ENCODE peak calls at places on chromosomes 16 and 17, in nine cellular contexts. R is AG08395; U is activated naive CD8-positive, alpha-beta T cell treated with anti-CD3 and anti-CD28 coated beads for 36 hours; B is hippocampal formation; I is psoas muscle; C is right cardiac atrium; M is stomach; S is stimulated activated CD8-positive, alpha-beta memory T cell treated with anti-CD3 and anti-CD28 coated beads, Interleukin-15, amount 100 ng/mL, for 24 hours; N is myocyte. X is an unnamed sample.

GRCh38 chr16:64712027-64712426 is 409.8 kb downstream of the CDH11 start:
- DNase-seq in B (no peak), I (no peak), R (no peak), N (no peak), M (no peak), C (no peak), S (no peak), U (no peak), X (no peak)

GRCh38 chr16:3086596-3087242 is 12.4 kb downstream of the ZSCAN10 start:
- DNase-seq in U (no peak), I (peak), C (no peak), R (no peak), B (no peak), M (no peak), S (no peak), N (no peak), X (no peak)

GRCh38 chr17:18191071-18191667 is 7.5 kb downstream of the ALKBH5 start:
- DNase-seq in M (peak), C (peak), R (no peak), B (no peak), N (peak), U (no peak), S (no peak), I (no peak), X (no peak)

GRCh38 chr17:4180791-4181190 is 37.8 kb downstream of the CYB5D2 start:
- DNase-seq in B (no peak), N (no peak), I (no peak), C (no peak), S (no peak), U (no peak), M (no peak), R (no peak), X (no peak)

GRCh38 chr17:69406906-69407305 is 7.6 kb upstream of the MAP2K6 start:
- DNase-seq in S (no peak), I (no peak), B (no peak), U (no peak), C (no peak), R (no peak), N (no peak), M (no peak), X (no peak)

GRCh38 chr17:62987136-62987535 is 21.1 kb downstream of the TANC2 start:
- DNase-seq in B (no peak), S (no peak), N (no peak), U (no peak), R (no peak), I (no peak), M (no peak), C (no peak), X (no peak)

GRCh38 chr17:7411427-7411750 is 3.7 kb downstream of the NLGN2 start:
- DNase-seq in B (no peak), I (no peak), C (peak), U (no peak), R (no peak), S (no peak), N (no peak), M (no peak), X (no peak)

GRCh38 chr16:11675561-11676511 is 7.6 kb downstream of the SNN start:
- DNase-seq in N (peak), S (no peak), C (peak), M (peak), I (peak), U (no peak), B (no peak), R (no peak), X (no peak)

GRCh38 chr16:89965447-89966225 is 17.1 kb downstream of the DEF8 start:
- DNase-seq in S (no peak), I (no peak), R (no peak), M (no peak), N (no peak), B (no peak), C (no peak), U (no peak), X (no peak)

GRCh38 chr16:17899141-17899540 is 428.4 kb upstream of the XYLT1 start:
- DNase-seq in N (no peak), U (no peak), R (no peak), I (no peak), B (no peak), S (no peak), C (no peak), M (no peak), X (no peak)

GRCh38 chr16:61409604-61410003 is 626.6 kb downstream of the CDH8 start:
- DNase-seq in I (no peak), U (no peak), C (no peak), S (no peak), B (no peak), R (no peak), M (no peak), N (no peak), X (no peak)

GRCh38 chr16:74830646-74831045 is 56.0 kb upstream of the FA2H start:
- DNase-seq in C (no peak), B (no peak), M (no peak), R (no peak), U (no peak), I (no peak), N (no peak), S (no peak), X (no peak)

GRCh38 chr17:8994319-8994718 is 27.0 kb upstream of the NTN1 start:
- DNase-seq in M (peak), R (peak), B (peak), I (peak), C (peak), N (peak), U (peak), S (peak), X (peak)

GRCh38 chr17:933168-934083 is 46.1 kb downstream of the NXN start:
- DNase-seq in S (no peak), M (peak), N (peak), C (no peak), B (no peak), I (peak), R (peak), U (no peak), X (no peak)

GRCh38 chr16:88769617-88770458 is 15.2 kb downstream of the PIEZO1 start:
- DNase-seq in S (no peak), I (no peak), M (no peak), B (no peak), R (no peak), C (no peak), U (peak), N (peak), X (no peak)

GRCh38 chr17:2266045-2266864 is 37.3 kb downstream of the SMG6 start:
- DNase-seq in R (no peak), B (no peak), M (peak), C (no peak), I (no peak), N (no peak), S (peak), U (peak), X (no peak)

GRCh38 chr17:44965491-44966234 is 2.4 kb downstream of the C1QL1 start:
- DNase-seq in U (no peak), I (no peak), R (no peak), S (no peak), M (no peak), C (no peak), N (no peak), B (no peak), X (no peak)

GRCh38 chr16:85484337-85485295 is 128.5 kb upstream of the GSE1 start:
- DNase-seq in S (no peak), B (no peak), U (no peak), M (peak), C (no peak), R (no peak), I (no peak), N (no peak), X (no peak)

GRCh38 chr16:29848420-29849297 is 14.4 kb downstream of the CDIPT start:
- DNase-seq in U (peak), B (no peak), M (peak), R (peak), C (peak), S (peak), I (peak), N (peak), X (peak)